ENCODE peak calls at places on chromosome 1, in six cellular contexts. U is transverse colon; Y is upper lobe of right lung; Q is Peyer's patch; T is GM12864; S is CD4-positive, alpha-beta T cell. B is an unnamed sample.

GRCh38 chr1:7373936-7374760 is 396.9 kb upstream of the VAMP3 start:
- DNase-seq in U (no peak), Y (peak; percentile 40), Q (no peak), T (no peak), S (no peak), B (no peak)

GRCh38 chr1:219963432-219963831 is 35.1 kb upstream of the SLC30A10 start:
- DNase-seq in U (no peak), Y (no peak), Q (no peak), T (no peak), S (no peak), B (no peak)

GRCh38 chr1:151574575-151575529 is 34.7 kb downstream of the TUFT1 start:
- DNase-seq in U (peak; percentile 16), Y (no peak), Q (no peak), T (no peak), S (no peak), B (peak; percentile 54)

GRCh38 chr1:30668026-30668425 is 55.4 kb downstream of the MATN1 start:
- DNase-seq in U (peak; percentile 76), Y (peak; percentile 18), Q (peak; percentile 63), T (no peak), S (no peak), B (no peak)

GRCh38 chr1:1219341-1219740 is 5.4 kb upstream of the TNFRSF4 start:
- DNase-seq in U (no peak), Y (no peak), Q (no peak), T (no peak), S (no peak), B (no peak)

GRCh38 chr1:203425668-203425999 is 50.0 kb upstream of the PRELP start:
- DNase-seq in U (no peak), Y (no peak), Q (no peak), T (no peak), S (no peak), B (no peak)

GRCh38 chr1:81158592-81158991 is 642.1 kb upstream of the ADGRL2 start:
- DNase-seq in U (no peak), Y (no peak), Q (no peak), T (no peak), S (no peak), B (no peak)

GRCh38 chr1:44505210-44505993 is 100.3 kb downstream of the RNF220 start:
- DNase-seq in U (no peak), Y (no peak), Q (no peak), T (no peak), S (no peak), B (no peak)

GRCh38 chr1:181099152-181100014 is 10.9 kb downstream of the IER5 start:
- DNase-seq in U (no peak), Y (no peak), Q (no peak), T (peak; percentile 78), S (no peak), B (no peak)

GRCh38 chr1:203628185-203628996 is 1.8 kb downstream of the ATP2B4 start:
- DNase-seq in U (peak; percentile 47), Y (peak; percentile 81), Q (peak; percentile 57), T (no peak), S (no peak), B (no peak)

GRCh38 chr1:165369255-165369848 is 12.8 kb upstream of the LMX1A start:
- DNase-seq in U (peak; percentile 57), Y (peak; percentile 73), Q (peak; percentile 74), T (no peak), S (peak; percentile 31), B (no peak)

GRCh38 chr1:153434746-153435455 is 18.6 kb downstream of the S100A7A start:
- DNase-seq in U (no peak), Y (no peak), Q (no peak), T (no peak), S (no peak), B (no peak)

GRCh38 chr1:87684194-87684593 is 355.5 kb downstream of the LMO4 start:
- DNase-seq in U (peak; percentile 16), Y (no peak), Q (peak; percentile 57), T (no peak), S (no peak), B (no peak)

GRCh38 chr1:163796394-163796821 is 474.7 kb downstream of the NUF2 start:
- DNase-seq in U (no peak), Y (no peak), Q (no peak), T (no peak), S (no peak), B (no peak)

GRCh38 chr1:218345673-218346390 is 696 bp downstream of the TGFB2 start:
- DNase-seq in U (peak; percentile 25), Y (peak; percentile 82), Q (no peak), T (no peak), S (peak; percentile 6), B (no peak)

GRCh38 chr1:40185951-40186864 is 25.0 kb downstream of the RLF start:
- DNase-seq in U (peak; percentile 10), Y (no peak), Q (no peak), T (peak; percentile 88), S (no peak), B (no peak)

GRCh38 chr1:118947003-118947765 is 41.0 kb downstream of the TBX15 start:
- DNase-seq in U (no peak), Y (no peak), Q (no peak), T (no peak), S (no peak), B (no peak)

GRCh38 chr1:202320081-202320405 is 21.7 kb downstream of the UBE2T start:
- DNase-seq in U (no peak), Y (no peak), Q (no peak), T (no peak), S (no peak), B (peak; percentile 14)

GRCh38 chr1:998905-999796 is 746 bp downstream of the HES4 start:
- DNase-seq in U (no peak), Y (peak; percentile 71), Q (peak; percentile 59), T (no peak), S (no peak), B (no peak)

GRCh38 chr1:221530791-221531190 is 211.1 kb downstream of the DUSP10 start:
- DNase-seq in U (no peak), Y (no peak), Q (no peak), T (no peak), S (no peak), B (no peak)

GRCh38 chr1:37175666-37176215 is 141.4 kb upstream of the GRIK3 start:
- DNase-seq in U (no peak), Y (no peak), Q (no peak), T (no peak), S (no peak), B (no peak)

GRCh38 chr1:37174876-37175275 is 140.6 kb upstream of the GRIK3 start:
- DNase-seq in U (no peak), Y (no peak), Q (no peak), T (no peak), S (no peak), B (no peak)

GRCh38 chr1:37176269-37176668 is 142.0 kb upstream of the GRIK3 start:
- DNase-seq in U (no peak), Y (no peak), Q (no peak), T (no peak), S (no peak), B (no peak)

GRCh38 chr1:37171651-37172050 is 137.3 kb upstream of the GRIK3 start:
- DNase-seq in U (no peak), Y (no peak), Q (no peak), T (no peak), S (no peak), B (no peak)

DNA sequence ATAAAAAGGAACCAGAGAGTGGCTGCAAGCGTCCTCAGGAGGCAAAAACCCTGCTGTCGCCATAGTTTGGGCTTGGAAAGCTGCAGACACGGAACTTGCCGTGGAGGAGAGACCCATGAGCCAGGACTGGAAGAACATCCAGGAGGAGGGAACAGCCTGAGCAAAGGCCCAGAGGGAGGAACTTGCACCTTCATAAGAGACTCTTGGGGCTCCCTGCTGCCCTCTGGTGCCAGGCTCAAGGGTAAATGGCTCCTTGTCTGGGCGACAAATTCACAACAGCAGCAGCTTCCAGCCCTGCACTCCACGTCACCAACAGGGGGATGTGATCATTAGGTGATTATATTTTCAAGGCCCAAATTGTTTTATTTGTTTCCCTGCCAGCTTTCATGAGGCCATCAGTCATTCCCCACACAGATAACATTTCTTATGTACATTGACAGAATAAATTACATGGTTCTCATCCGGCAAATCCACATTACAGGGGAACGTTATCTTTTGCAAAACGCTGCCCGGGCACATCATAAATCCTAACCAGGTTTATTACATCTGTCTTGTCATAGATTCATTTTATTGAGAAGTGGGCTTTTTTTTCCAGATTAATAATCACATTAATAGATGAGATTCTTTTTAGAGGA is 143.0 kb upstream of the GRIK3 start:
- DNase-seq in U (peak; percentile 13), Y (no peak), Q (no peak), T (no peak), S (no peak), B (no peak)
- TF ChIP-seq CTCF in U (no peak), Y (peak; percentile 37), Q (peak; percentile 26), T (peak; percentile 61), S (no peak), B (no peak)

DNA sequence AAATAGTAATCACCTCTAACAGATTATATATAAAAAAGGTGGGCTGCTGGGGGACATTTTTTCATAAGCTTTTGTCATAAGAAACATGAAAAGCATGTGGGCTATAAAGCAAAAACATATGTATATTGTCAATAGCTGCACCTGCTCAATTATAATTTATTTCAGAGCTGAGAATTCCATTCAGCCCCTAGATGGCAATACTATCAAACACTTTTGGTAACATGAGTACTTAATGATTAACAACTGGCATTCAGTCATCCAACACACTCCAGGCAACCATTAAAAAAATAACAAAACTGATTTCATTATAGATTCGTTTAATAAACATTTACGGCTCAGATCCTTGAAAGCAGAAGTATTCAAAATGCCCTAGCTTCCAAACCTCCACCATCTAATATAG is 115.1 kb downstream of the KCTD3 start:
- DNase-seq in U (no peak), Y (no peak), Q (no peak), T (no peak), S (no peak), B (no peak)
- TF ChIP-seq CTCF in U (no peak), Y (peak; percentile 9), Q (peak; percentile 28), T (no peak), S (no peak), B (no peak)

GRCh38 chr1:6105218-6105679 is 59.6 kb downstream of the KCNAB2 start:
- DNase-seq in U (no peak), Y (no peak), Q (peak; percentile 28), T (no peak), S (no peak), B (no peak)
- TF ChIP-seq CTCF in U (no peak), Y (no peak), Q (no peak), T (no peak), S (no peak), B (no peak)

GRCh38 chr1:19397217-19397945 is 85.3 kb downstream of the SLC66A1 start:
- DNase-seq in U (no peak), Y (no peak), Q (no peak), T (no peak), S (no peak), B (no peak)
- TF ChIP-seq CTCF in U (no peak), Y (no peak), Q (no peak), T (no peak), S (no peak), B (no peak)